ENCODE peak calls at places on chromosomes 5 and 9, in eight cellular contexts. D is transverse colon, A is OCI-LY7, G is spleen, Q is left lung, X is heart right ventricle, B is lower lobe of right lung, I is mucosa of descending colon. V is an unnamed sample. For H3K4me1, the result is how much of the 10 kb centered on the place peaks cover.

GRCh38 chr9:21710792-21711191 is 91.6 kb upstream of the MTAP start:
- DNase-seq in D (no peak), A (no peak), G (no peak), Q (no peak), X (no peak), B (no peak), I (no peak), V (no peak)

GRCh38 chr9:123960965-123961364 is 31.0 kb upstream of the DENND1A start:
- DNase-seq in D (no peak), A (no peak), G (no peak), Q (no peak), X (no peak), B (no peak), I (no peak), V (no peak)

GRCh38 chr9:69391946-69392345 is 66.9 kb downstream of the ENTREP1 start:
- DNase-seq in D (no peak), A (no peak), G (no peak), Q (no peak), X (no peak), B (no peak), I (no peak), V (no peak)

GRCh38 chr5:52428977-52429474 is 358.7 kb upstream of the ITGA1 start:
- DNase-seq in D (no peak), A (no peak), G (no peak), Q (no peak), X (no peak), B (no peak), I (no peak), V (no peak)

GRCh38 chr9:110099236-110099741 is 108.7 kb downstream of the C9orf152 start:
- DNase-seq in D (no peak), A (peak), G (no peak), Q (no peak), X (no peak), B (no peak), I (no peak), V (no peak)

GRCh38 chr9:91577540-91577939 is 153.9 kb upstream of the NFIL3 start:
- DNase-seq in D (no peak), A (no peak), G (no peak), Q (no peak), X (no peak), B (no peak), I (no peak), V (no peak)

GRCh38 chr9:34559616-34560546 is 29.6 kb downstream of the CNTFR start:
- DNase-seq in D (peak), A (no peak), G (no peak), Q (peak), X (peak), B (no peak), I (peak), V (no peak)

GRCh38 chr9:115034801-115035200 is 83.2 kb downstream of the TNC start:
- DNase-seq in D (no peak), A (no peak), G (no peak), Q (no peak), X (no peak), B (no peak), I (no peak), V (no peak)

GRCh38 chr5:151742870-151743294 is 15.5 kb downstream of the ATOX1 start:
- DNase-seq in D (peak), A (no peak), G (no peak), Q (no peak), X (peak), B (no peak), I (no peak), V (no peak)

GRCh38 chr5:156201793-156202388 is 125.1 kb upstream of the SGCD start:
- DNase-seq in D (no peak), A (no peak), G (no peak), Q (no peak), X (no peak), B (no peak), I (no peak), V (no peak)

GRCh38 chr9:108468364-108468763 is 387.4 kb downstream of the ACTL7B start:
- DNase-seq in D (peak), A (peak), G (no peak), Q (no peak), X (no peak), B (peak), I (peak), V (no peak)

GRCh38 chr5:39755986-39756385 is 331.2 kb upstream of the DAB2 start:
- DNase-seq in D (no peak), A (no peak), G (no peak), Q (no peak), X (no peak), B (no peak), I (no peak), V (no peak)

GRCh38 chr5:112417931-112418358 is 1.1 kb downstream of the EPB41L4A start:
- DNase-seq in D (peak), A (no peak), G (peak), Q (peak), X (peak), B (peak), I (peak), V (peak)

GRCh38 chr5:160333726-160334125 is 21.4 kb upstream of the CCNJL start:
- DNase-seq in D (no peak), A (no peak), G (no peak), Q (no peak), X (no peak), B (no peak), I (no peak), V (no peak)

GRCh38 chr5:145811834-145812625 is 23.1 kb downstream of the PRELID2 start:
- DNase-seq in D (no peak), A (no peak), G (no peak), Q (no peak), X (no peak), B (no peak), I (no peak), V (no peak)

GRCh38 chr5:6633469-6634326 is 458 bp downstream of the SRD5A1 start:
- DNase-seq in D (no peak), A (no peak), G (no peak), Q (peak), X (no peak), B (no peak), I (no peak), V (no peak)

GRCh38 chr5:98066910-98067309 is 706.6 kb upstream of the RGMB start:
- DNase-seq in D (no peak), A (no peak), G (no peak), Q (no peak), X (no peak), B (no peak), I (no peak), V (no peak)

GRCh38 chr5:33032161-33033085 is 321.3 kb downstream of the NPR3 start:
- DNase-seq in D (no peak), A (no peak), G (no peak), Q (no peak), X (no peak), B (no peak), I (no peak), V (no peak)

GRCh38 chr9:71681708-71682268 is 86.5 kb downstream of the CEMIP2 start:
- DNase-seq in D (peak), A (no peak), G (no peak), Q (no peak), X (no peak), B (no peak), I (no peak), V (no peak)

GRCh38 chr5:2642684-2643325 is 108.7 kb downstream of the IRX2 start:
- DNase-seq in D (no peak), A (no peak), G (no peak), Q (no peak), X (no peak), B (no peak), I (no peak), V (no peak)

GRCh38 chr9:16442622-16443021 is 427.8 kb downstream of the BNC2 start:
- DNase-seq in D (no peak), A (no peak), G (no peak), Q (no peak), X (no peak), B (no peak), I (no peak), V (no peak)

GRCh38 chr9:129611302-129611800 is 9.6 kb downstream of the C9orf50 start:
- DNase-seq in D (no peak), A (peak), G (no peak), Q (no peak), X (no peak), B (no peak), I (no peak), V (no peak)

GRCh38 chr5:82473262-82473661 is 195.1 kb upstream of the RPS23 start:
- DNase-seq in D (no peak), A (no peak), G (no peak), Q (no peak), X (no peak), B (no peak), I (no peak), V (no peak)

GRCh38 chr9:101311759-101312420 is 72.9 kb downstream of the BAAT start:
- DNase-seq in D (no peak), A (peak), G (no peak), Q (no peak), X (no peak), B (no peak), I (no peak), V (no peak)

GRCh38 chr9:115944166-115944948 is 209.2 kb upstream of the PAPPA start:
- DNase-seq in D (peak), A (no peak), G (no peak), Q (peak), X (peak), B (peak), I (no peak), V (no peak)

GRCh38 chr9:136563646-136564321 is 17.9 kb upstream of the NOTCH1 start:
- DNase-seq in D (no peak), A (no peak), G (no peak), Q (no peak), X (peak), B (no peak), I (no peak), V (no peak)

DNA sequence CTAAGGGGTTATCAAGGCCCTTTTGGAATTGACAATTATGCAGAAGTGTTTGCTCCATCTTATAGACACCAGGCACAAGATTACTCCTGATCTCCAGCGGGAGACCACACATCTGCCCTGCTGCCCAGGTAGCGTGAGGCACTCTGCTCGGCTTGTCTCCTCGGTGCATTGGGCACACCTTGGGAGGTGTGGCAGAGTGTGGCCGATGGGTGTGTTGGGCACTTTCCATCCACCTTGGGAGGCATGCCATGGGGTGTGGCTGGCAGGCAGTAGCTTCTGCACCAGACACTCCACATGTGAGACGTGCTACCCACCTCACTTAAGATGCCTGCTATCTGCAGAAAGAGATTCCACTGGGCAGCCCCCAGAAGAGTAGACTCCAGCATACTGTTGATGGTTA is 54.1 kb downstream of the GADD45G start:
- DNase-seq in D (peak), A (no peak), G (peak), Q (no peak), X (no peak), B (no peak), I (peak), V (no peak)
- H3K4me1 ChIP-seq in D (under half), A (under half), G (under half), Q (under half), X (under half), B (half or more), I (under half), V (under half)

GRCh38 chr9:126935630-126936029 is 21.0 kb downstream of the RALGPS1 start:
- DNase-seq in D (no peak), A (no peak), G (no peak), Q (no peak), X (no peak), B (no peak), I (no peak), V (no peak)

GRCh38 chr9:126934441-126934840 is 19.9 kb downstream of the RALGPS1 start:
- DNase-seq in D (no peak), A (no peak), G (no peak), Q (no peak), X (no peak), B (no peak), I (no peak), V (no peak)

GRCh38 chr9:126932871-126933321 is 18.3 kb downstream of the RALGPS1 start:
- DNase-seq in D (no peak), A (no peak), G (no peak), Q (no peak), X (no peak), B (no peak), I (no peak), V (no peak)

GRCh38 chr9:126937444-126937843 is 22.9 kb downstream of the RALGPS1 start:
- DNase-seq in D (no peak), A (no peak), G (no peak), Q (no peak), X (no peak), B (no peak), I (no peak), V (no peak)

GRCh38 chr9:126933334-126933980 is 18.9 kb downstream of the RALGPS1 start:
- DNase-seq in D (no peak), A (no peak), G (no peak), Q (no peak), X (no peak), B (no peak), I (no peak), V (no peak)
- TF ChIP-seq CTCF in D (no peak), A (no peak), G (no peak), Q (no peak), X (no peak), B (no peak), I (no peak), V (no peak)

DNA sequence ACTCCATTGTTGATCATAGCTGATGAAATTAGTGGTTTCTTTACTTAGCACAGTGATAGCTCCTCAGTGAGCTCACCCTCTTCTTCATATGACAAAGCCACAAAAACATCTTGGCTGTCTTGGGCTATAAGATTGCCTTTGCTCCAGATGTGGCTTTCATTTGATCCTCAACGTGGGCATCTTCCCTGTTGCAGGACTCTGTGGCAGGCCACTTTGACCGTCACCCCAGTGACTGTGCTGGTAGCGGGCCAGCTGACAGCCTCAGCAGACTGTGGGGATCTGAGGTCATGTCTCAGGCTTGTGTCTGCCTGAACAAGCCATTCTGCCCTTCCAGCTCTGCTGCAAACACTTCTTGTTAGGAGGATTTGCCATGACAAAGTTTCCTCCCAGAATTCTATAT is 422.2 kb downstream of the NR2F1-AS1 start:
- DNase-seq in D (no peak), A (no peak), G (no peak), Q (no peak), X (no peak), B (no peak), I (no peak), V (no peak)
- H3K4me1 ChIP-seq in D (under half), A (under half), G (under half), Q (under half), X (under half), B (under half), I (under half), V (under half)

GRCh38 chr5:94849821-94850736 is 231.6 kb downstream of the SLF1 start:
- DNase-seq in D (no peak), A (peak), G (no peak), Q (no peak), X (no peak), B (no peak), I (no peak), V (no peak)
- TF ChIP-seq CTCF in D (peak), A (peak), G (peak), Q (peak), X (peak), B (peak), I (no peak), V (no peak)

DNA sequence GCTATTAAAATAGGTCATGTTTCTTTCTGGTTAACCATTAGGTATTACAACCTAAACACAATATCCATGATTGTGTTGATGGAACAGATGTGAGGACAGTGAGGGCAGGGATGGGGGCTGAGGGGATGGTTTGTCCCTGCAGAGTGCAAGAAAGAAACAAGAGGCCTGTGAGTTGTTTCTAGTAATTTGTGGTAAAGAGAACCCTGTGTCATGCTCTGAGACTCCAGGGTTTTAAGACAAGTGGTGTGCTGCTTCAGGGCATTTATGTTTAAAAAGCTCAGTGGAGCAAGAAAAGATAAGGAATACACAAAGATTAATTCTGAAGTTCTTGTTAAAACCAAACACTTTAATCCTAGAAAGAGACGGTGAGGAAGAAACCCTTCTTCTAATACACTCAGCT is 656.5 kb downstream of the TLE1 start:
- DNase-seq in D (no peak), A (no peak), G (no peak), Q (no peak), X (no peak), B (no peak), I (no peak), V (no peak)
- H3K4me1 ChIP-seq in D (under half), A (under half), G (under half), Q (under half), X (under half), B (under half), I (under half), V (under half)

DNA sequence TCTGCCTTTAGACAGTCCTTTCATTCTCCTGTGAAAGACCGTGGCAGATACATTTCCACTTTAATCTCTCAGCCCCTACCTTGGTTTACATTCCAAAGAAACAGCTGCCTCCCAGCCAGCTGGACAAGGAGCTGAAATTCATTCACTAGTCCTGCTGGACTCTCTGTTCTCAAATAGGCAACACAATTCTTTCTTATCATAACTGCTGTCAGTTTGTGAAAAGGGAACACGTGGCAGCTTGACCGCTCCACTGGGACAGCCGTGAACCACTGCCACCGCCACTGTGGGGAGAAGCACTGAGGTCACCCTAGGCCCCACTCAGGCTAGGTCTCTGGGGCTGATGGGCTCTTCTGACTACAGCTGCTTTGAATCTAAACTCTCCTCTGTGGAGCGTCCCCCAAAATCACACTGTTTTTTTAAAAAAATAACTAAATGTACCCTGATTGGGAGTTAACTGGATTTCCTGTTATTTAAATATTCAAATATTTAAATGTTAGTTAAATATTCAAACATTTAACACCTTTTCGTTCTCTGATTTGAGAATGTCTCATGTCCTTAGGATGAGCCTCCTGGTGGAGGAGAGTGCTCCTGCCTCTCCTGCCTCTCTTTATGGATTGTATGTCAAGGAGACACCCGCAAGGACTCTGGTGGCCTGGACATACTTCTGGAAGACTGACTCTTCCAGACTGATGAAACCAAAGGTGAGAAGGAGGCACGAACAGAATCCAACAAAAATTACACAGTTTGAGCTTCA is 120.1 kb downstream of the BOD1 start:
- DNase-seq in D (no peak), A (no peak), G (no peak), Q (no peak), X (peak), B (no peak), I (no peak), V (no peak)
- TF ChIP-seq CTCF in D (no peak), A (no peak), G (no peak), Q (no peak), X (peak), B (no peak), I (no peak), V (no peak)

DNA sequence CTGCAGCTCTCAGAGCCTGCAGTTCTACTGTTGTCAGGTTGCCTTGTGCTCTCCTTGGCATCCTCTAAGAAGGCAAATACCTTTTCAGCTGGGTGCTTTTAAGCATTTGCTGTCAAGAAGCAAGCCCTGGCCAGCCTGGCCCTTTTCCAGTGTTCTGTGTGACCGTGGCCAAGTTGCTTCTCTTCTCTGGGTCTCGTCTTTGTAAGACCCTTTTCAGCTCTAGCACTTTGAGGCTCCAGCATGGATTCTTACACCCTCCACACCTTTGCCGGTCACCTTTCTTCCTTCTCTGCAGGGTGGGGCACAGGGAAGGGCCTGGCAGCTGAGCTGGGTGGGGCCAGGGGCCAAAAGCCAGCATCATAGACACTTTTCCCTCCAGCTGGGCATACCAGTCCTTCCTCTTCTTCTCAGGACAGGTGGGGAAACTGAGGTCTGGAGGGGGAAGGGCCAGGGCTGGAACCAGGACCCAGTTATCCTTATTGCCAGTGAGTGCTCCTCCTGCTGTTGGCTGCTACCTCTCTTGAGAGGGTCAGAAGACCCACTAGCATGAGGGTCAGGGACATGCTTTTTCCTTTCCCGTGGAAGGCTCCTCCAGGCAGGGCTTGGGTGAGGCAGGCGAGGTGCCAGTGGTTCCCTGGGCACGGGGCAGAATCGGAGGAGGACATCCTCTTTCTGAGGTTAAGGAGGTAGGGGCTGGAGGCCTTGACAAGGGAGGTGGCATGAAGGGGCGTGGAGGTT is 479 bp upstream of the NDST1 start:
- DNase-seq in D (peak), A (no peak), G (no peak), Q (no peak), X (no peak), B (no peak), I (peak), V (no peak)
- H3K4me1 ChIP-seq in D (half or more), A (under half), G (half or more), Q (half or more), X (half or more), B (half or more), I (half or more), V (under half)

DNA sequence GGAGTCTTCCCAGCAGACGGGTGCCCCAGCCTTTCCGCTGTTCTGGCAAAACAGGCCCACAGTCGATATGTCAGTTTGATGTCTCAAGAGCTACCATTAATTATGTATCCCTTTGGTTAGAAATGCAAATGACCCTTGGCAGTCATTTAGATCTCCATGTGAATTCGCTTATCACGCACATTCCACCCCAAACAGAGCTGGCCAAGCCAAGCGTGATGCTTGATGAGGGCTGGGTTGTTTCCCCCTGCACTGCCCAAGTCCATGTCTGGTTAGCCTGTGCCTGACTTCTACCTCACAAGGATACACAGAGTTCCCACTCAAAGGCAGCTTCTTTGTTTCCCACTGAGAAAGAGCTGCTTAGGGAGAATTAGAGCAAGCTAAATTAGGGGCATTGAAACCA is 87.3 kb downstream of the FSTL4 start:
- DNase-seq in D (no peak), A (no peak), G (no peak), Q (no peak), X (no peak), B (no peak), I (no peak), V (no peak)
- TF ChIP-seq CTCF in D (no peak), A (no peak), G (no peak), Q (no peak), X (no peak), B (no peak), I (no peak), V (no peak)